ENCODE peak calls at places on chromosome 4, in four cellular contexts. Y, C, E and W are unnamed samples.

GRCh38 chr4:1745165-1745564 is 23.8 kb downstream of the TACC3 start:
- DNase-seq in Y (no peak), C (no peak), E (no peak), W (no peak)

GRCh38 chr4:1008840-1009646 is 2.4 kb upstream of the FGFRL1 start:
- DNase-seq in Y (no peak), C (no peak), E (no peak), W (no peak)

GRCh38 chr4:23966720-23967119 is 76.9 kb upstream of the PPARGC1A start:
- DNase-seq in Y (no peak), C (no peak), E (no peak), W (no peak)

GRCh38 chr4:38859501-38859900 is 2.9 kb upstream of the TLR6 start:
- DNase-seq in Y (no peak), C (no peak), E (no peak), W (no peak)

GRCh38 chr4:38069271-38069760 is 109.1 kb downstream of the PTTG2 start:
- DNase-seq in Y (peak; percentile 78), C (peak; percentile 89), E (no peak), W (peak; percentile 94)

GRCh38 chr4:73822389-73822788 is 14.1 kb upstream of the CXCL6 start:
- DNase-seq in Y (no peak), C (no peak), E (no peak), W (no peak)

GRCh38 chr4:19971829-19972228 is 279.9 kb upstream of the SLIT2 start:
- DNase-seq in Y (no peak), C (peak; percentile 45), E (no peak), W (peak; percentile 25)

GRCh38 chr4:115655626-115656025 is 542.2 kb upstream of the NDST4 start:
- DNase-seq in Y (no peak), C (no peak), E (no peak), W (no peak)

GRCh38 chr4:45453258-45453841 is 670.5 kb downstream of the GABRG1 start:
- DNase-seq in Y (no peak), C (no peak), E (no peak), W (no peak)

GRCh38 chr4:167897116-167897515 is 195.2 kb upstream of the ANXA10 start:
- DNase-seq in Y (no peak), C (peak; percentile 63), E (no peak), W (peak; percentile 84)

GRCh38 chr4:3302164-3302785 is 9.5 kb downstream of the RGS12 start:
- DNase-seq in Y (no peak), C (no peak), E (peak; percentile 96), W (no peak)

GRCh38 chr4:1368421-1369090 is 21.5 kb downstream of the UVSSA start:
- DNase-seq in Y (no peak), C (no peak), E (no peak), W (no peak)

GRCh38 chr4:138897818-138898226 is 117.8 kb upstream of the NOCT start:
- DNase-seq in Y (no peak), C (peak; percentile 94), E (no peak), W (peak; percentile 87)

GRCh38 chr4:100841911-100842310 is 324.1 kb upstream of the EMCN start:
- DNase-seq in Y (no peak), C (no peak), E (no peak), W (peak; percentile 11)

GRCh38 chr4:150261571-150261970 is 183.3 kb downstream of the DCLK2 start:
- DNase-seq in Y (no peak), C (no peak), E (no peak), W (peak; percentile 38)

GRCh38 chr4:826508-827208 is 729 bp upstream of the CPLX1 start:
- DNase-seq in Y (no peak), C (no peak), E (no peak), W (no peak)

GRCh38 chr4:116122131-116122530 is 963.2 kb downstream of the TRAM1L1 start:
- DNase-seq in Y (no peak), C (no peak), E (no peak), W (no peak)

GRCh38 chr4:56757821-56758400 is 63.6 kb downstream of the SPINK2 start:
- DNase-seq in Y (peak; percentile 15), C (peak; percentile 94), E (peak; percentile 60), W (peak; percentile 65)

GRCh38 chr4:176789955-176790354 is 2.8 kb downstream of the VEGFC start:
- DNase-seq in Y (no peak), C (peak; percentile 81), E (no peak), W (peak; percentile 76)

GRCh38 chr4:103904126-103904525 is 184.3 kb upstream of the TACR3 start:
- DNase-seq in Y (no peak), C (no peak), E (no peak), W (peak; percentile 23)

GRCh38 chr4:94548571-94548970 is 96.8 kb downstream of the PDLIM5 start:
- DNase-seq in Y (no peak), C (peak; percentile 82), E (no peak), W (peak; percentile 94)

GRCh38 chr4:111410571-111410970 is 734.7 kb upstream of the FAM241A start:
- DNase-seq in Y (no peak), C (no peak), E (no peak), W (no peak)

GRCh38 chr4:123559955-123560669 is 163.5 kb downstream of the SPRY1 start:
- DNase-seq in Y (no peak), C (peak; percentile 61), E (no peak), W (peak; percentile 77)

GRCh38 chr4:71231073-71231752 is 107.6 kb upstream of the SLC4A4 start:
- DNase-seq in Y (no peak), C (peak; percentile 59), E (no peak), W (peak; percentile 82)

GRCh38 chr4:186144180-186144579 is 39.7 kb downstream of the FAM149A start:
- DNase-seq in Y (peak; percentile 27), C (peak; percentile 21), E (no peak), W (peak; percentile 48)

GRCh38 chr4:11632488-11632887 is 203.8 kb upstream of the HS3ST1 start:
- DNase-seq in Y (no peak), C (no peak), E (no peak), W (peak; percentile 28)

GRCh38 chr4:183400035-183400434 is 44.4 kb upstream of the CDKN2AIP start:
- DNase-seq in Y (no peak), C (no peak), E (no peak), W (no peak)

GRCh38 chr4:141705048-141705746 is 68.8 kb downstream of the IL15 start:
- DNase-seq in Y (no peak), C (no peak), E (no peak), W (no peak)

GRCh38 chr4:80529021-80529420 is 193.5 kb downstream of the CFAP299 start:
- DNase-seq in Y (no peak), C (peak; percentile 61), E (no peak), W (peak; percentile 51)

GRCh38 chr4:79044260-79044659 is 105.0 kb upstream of the PAQR3 start:
- DNase-seq in Y (no peak), C (no peak), E (no peak), W (no peak)

GRCh38 chr4:95701500-95701899 is 138.4 kb upstream of the PDHA2 start:
- DNase-seq in Y (no peak), C (no peak), E (no peak), W (peak; percentile 38)

GRCh38 chr4:37780444-37781133 is 45.9 kb upstream of the PGM2 start:
- DNase-seq in Y (no peak), C (no peak), E (peak; percentile 88), W (peak; percentile 33)

DNA sequence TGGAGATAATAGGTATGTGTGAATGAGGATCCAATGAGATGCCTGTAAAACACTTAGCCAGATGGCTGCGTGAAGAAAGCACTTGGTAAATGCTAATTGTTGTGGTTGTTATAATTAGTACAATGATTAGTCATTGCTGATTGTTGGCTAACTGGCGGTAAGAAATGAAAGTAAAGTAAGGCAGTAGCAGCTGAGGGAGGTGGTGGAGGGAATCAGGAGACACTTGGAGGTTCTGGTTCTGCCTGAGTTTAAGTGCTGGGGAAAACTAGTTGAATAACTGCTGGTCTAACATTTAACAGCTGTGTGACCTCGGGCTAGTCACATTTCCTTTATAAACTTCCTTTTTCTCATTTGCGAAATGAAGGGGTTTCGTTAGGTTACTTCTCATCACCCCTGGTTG is 30.9 kb downstream of the CD38 start:
- DNase-seq in Y (no peak), C (no peak), E (no peak), W (no peak)
- H3K4me3 ChIP-seq in Y (no peak overlapping the region), C (no peak overlapping the region), E (no peak overlapping the region), W (no peak overlapping the region)

GRCh38 chr4:72701987-72702819 is 133.2 kb upstream of the ADAMTS3 start:
- DNase-seq in Y (no peak), C (peak; percentile 49), E (peak; percentile 32), W (peak; percentile 83)
- TF ChIP-seq CTCF in Y (peak; percentile 62), C (peak; percentile 72), E (peak; percentile 77), W (peak; percentile 65)

GRCh38 chr4:169663894-169664293 is 43.5 kb downstream of the CLCN3 start:
- DNase-seq in Y (no peak), C (peak; percentile 31), E (no peak), W (peak; percentile 51)

GRCh38 chr4:169664615-169665014 is 44.2 kb downstream of the CLCN3 start:
- DNase-seq in Y (no peak), C (no peak), E (no peak), W (peak; percentile 38)

GRCh38 chr4:169665039-169665732 is 44.8 kb downstream of the CLCN3 start:
- DNase-seq in Y (no peak), C (no peak), E (no peak), W (no peak)

GRCh38 chr4:169662226-169662625 is 41.8 kb downstream of the CLCN3 start:
- DNase-seq in Y (no peak), C (no peak), E (no peak), W (no peak)

GRCh38 chr4:169663402-169663801 is 43.0 kb downstream of the CLCN3 start:
- DNase-seq in Y (no peak), C (no peak), E (no peak), W (no peak)
- H3K4me3 ChIP-seq in Y (no peak overlapping the region), C (no peak overlapping the region), E (no peak overlapping the region), W (no peak overlapping the region)

GRCh38 chr4:69026974-69027373 is 69.3 kb upstream of the UGT2B7 start:
- DNase-seq in Y (no peak), C (no peak), E (no peak), W (no peak)

GRCh38 chr4:69025999-69026387 is 70.3 kb upstream of the UGT2B7 start:
- DNase-seq in Y (no peak), C (no peak), E (no peak), W (no peak)

DNA sequence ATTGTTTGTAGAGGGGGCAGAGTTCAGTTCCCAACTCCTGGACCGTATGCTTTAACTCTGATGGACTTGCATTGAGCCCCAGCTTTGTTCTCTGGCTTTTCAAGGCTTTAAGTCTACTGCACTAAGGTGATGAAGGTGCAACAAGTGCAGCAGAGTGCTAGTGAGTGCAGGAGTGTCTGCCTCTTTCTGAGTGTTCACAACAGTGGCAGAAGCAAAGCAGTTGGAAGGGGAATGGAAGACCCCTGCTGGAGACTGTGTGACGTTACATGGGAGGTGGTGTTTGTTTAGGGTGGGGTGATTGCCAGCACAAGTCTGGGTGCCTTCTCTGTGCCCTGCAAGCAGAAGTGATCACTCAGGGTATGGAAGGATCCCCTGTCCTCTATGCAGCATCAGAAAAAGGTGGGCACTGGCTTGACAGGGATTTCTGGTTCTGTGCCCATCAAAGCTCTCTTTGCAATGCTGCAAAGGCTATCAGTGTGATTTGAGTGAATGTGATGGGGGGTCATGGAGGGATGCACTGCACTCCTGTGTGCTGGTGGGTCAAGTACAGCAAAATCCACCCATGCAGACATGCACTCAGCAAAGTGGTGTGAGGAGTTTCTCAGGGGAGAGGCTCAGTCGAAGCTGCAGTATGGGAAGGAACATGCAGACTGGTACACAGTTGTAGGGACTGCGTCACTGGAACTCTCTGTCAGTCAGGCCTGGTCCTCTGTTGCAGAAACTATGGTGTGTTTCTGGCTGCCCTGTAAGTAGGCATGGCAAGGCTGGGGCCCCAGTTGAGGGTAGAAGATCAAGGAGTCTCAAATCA is 70.9 kb upstream of the UGT2B7 start:
- DNase-seq in Y (no peak), C (no peak), E (no peak), W (no peak)
- TF ChIP-seq CTCF in Y (no peak), C (no peak), E (peak; percentile 45), W (peak; percentile 38)

GRCh38 chr4:54570822-54571221 is 86.9 kb upstream of the KIT start:
- DNase-seq in Y (no peak), C (no peak), E (no peak), W (no peak)
- H3K4me3 ChIP-seq in Y (no peak overlapping the region), C (no peak overlapping the region), E (no peak overlapping the region), W (no peak overlapping the region)